ENCODE peak calls at places on chromosome 17, in nine cellular contexts. One of them, this sample, is unnamed.

GRCh38 chr17:27991594-27991993 is 50.9 kb upstream of the NLK start:
- DNase-seq in GM10248: no peak
- DNase-seq in T-helper 1 cell: no peak
- DNase-seq in EL: no peak
- DNase-seq in HuH-7.5: no peak
- DNase-seq in lung: no peak
- DNase-seq in activated CD4-positive, alpha-beta T cell treated with anti-CD3 and anti-CD28 coated beads, Interleukin-2, amount 10 ng/mL, durations not matched to agents 7 days and 5 days: no peak
- DNase-seq in DMS 273 treated with DMSO at 0.1 percent for 48 hours: no peak
- DNase-seq in NCI-H1092 treated with DMSO at 0.1 percent for 48 hours: no peak
- DNase-seq in this sample: no peak

GRCh38 chr17:29061036-29061435 is 18.1 kb downstream of the PIPOX start:
- DNase-seq in T-helper 1 cell: no peak
- DNase-seq in lung: no peak
- DNase-seq in EL: no peak
- DNase-seq in DMS 273 treated with DMSO at 0.1 percent for 48 hours: no peak
- DNase-seq in NCI-H1092 treated with DMSO at 0.1 percent for 48 hours: no peak
- DNase-seq in GM10248: no peak
- DNase-seq in activated CD4-positive, alpha-beta T cell treated with anti-CD3 and anti-CD28 coated beads, Interleukin-2, amount 10 ng/mL, durations not matched to agents 7 days and 5 days: no peak
- DNase-seq in HuH-7.5: no peak
- DNase-seq in this sample: no peak

GRCh38 chr17:39027037-39027436 is 59.8 kb upstream of the FBXO47 start:
- DNase-seq in T-helper 1 cell: no peak
- DNase-seq in GM10248: peak; percentile 33
- DNase-seq in DMS 273 treated with DMSO at 0.1 percent for 48 hours: no peak
- DNase-seq in activated CD4-positive, alpha-beta T cell treated with anti-CD3 and anti-CD28 coated beads, Interleukin-2, amount 10 ng/mL, durations not matched to agents 7 days and 5 days: no peak
- DNase-seq in lung: peak; percentile 49
- DNase-seq in EL: peak; percentile 25
- DNase-seq in NCI-H1092 treated with DMSO at 0.1 percent for 48 hours: peak; percentile 65
- DNase-seq in HuH-7.5: no peak
- DNase-seq in this sample: peak; percentile 45

GRCh38 chr17:57406131-57406980 is 150.0 kb downstream of the MSI2 start:
- DNase-seq in GM10248: no peak
- DNase-seq in NCI-H1092 treated with DMSO at 0.1 percent for 48 hours: no peak
- DNase-seq in HuH-7.5: no peak
- DNase-seq in activated CD4-positive, alpha-beta T cell treated with anti-CD3 and anti-CD28 coated beads, Interleukin-2, amount 10 ng/mL, durations not matched to agents 7 days and 5 days: no peak
- DNase-seq in T-helper 1 cell: no peak
- DNase-seq in EL: no peak
- DNase-seq in DMS 273 treated with DMSO at 0.1 percent for 48 hours: no peak
- DNase-seq in lung: no peak
- DNase-seq in this sample: no peak

GRCh38 chr17:44363613-44364159 is at the start of gene FAM171A2:
- DNase-seq in HuH-7.5: peak; percentile 76
- DNase-seq in NCI-H1092 treated with DMSO at 0.1 percent for 48 hours: peak; percentile 55
- DNase-seq in DMS 273 treated with DMSO at 0.1 percent for 48 hours: no peak
- DNase-seq in activated CD4-positive, alpha-beta T cell treated with anti-CD3 and anti-CD28 coated beads, Interleukin-2, amount 10 ng/mL, durations not matched to agents 7 days and 5 days: peak; percentile 62
- DNase-seq in GM10248: peak; percentile 90
- DNase-seq in EL: peak; percentile 58
- DNase-seq in lung: no peak
- DNase-seq in T-helper 1 cell: peak; percentile 71
- DNase-seq in this sample: no peak

GRCh38 chr17:43327421-43327820 is 71.4 kb upstream of the ARL4D start:
- DNase-seq in EL: peak; percentile 50
- DNase-seq in activated CD4-positive, alpha-beta T cell treated with anti-CD3 and anti-CD28 coated beads, Interleukin-2, amount 10 ng/mL, durations not matched to agents 7 days and 5 days: no peak
- DNase-seq in HuH-7.5: no peak
- DNase-seq in DMS 273 treated with DMSO at 0.1 percent for 48 hours: no peak
- DNase-seq in lung: no peak
- DNase-seq in GM10248: no peak
- DNase-seq in T-helper 1 cell: no peak
- DNase-seq in NCI-H1092 treated with DMSO at 0.1 percent for 48 hours: no peak
- DNase-seq in this sample: no peak

GRCh38 chr17:57989011-57989345 is 924 bp upstream of the VEZF1 start:
- DNase-seq in activated CD4-positive, alpha-beta T cell treated with anti-CD3 and anti-CD28 coated beads, Interleukin-2, amount 10 ng/mL, durations not matched to agents 7 days and 5 days: no peak
- DNase-seq in T-helper 1 cell: no peak
- DNase-seq in HuH-7.5: peak; percentile 35
- DNase-seq in NCI-H1092 treated with DMSO at 0.1 percent for 48 hours: no peak
- DNase-seq in GM10248: no peak
- DNase-seq in DMS 273 treated with DMSO at 0.1 percent for 48 hours: no peak
- DNase-seq in EL: peak; percentile 45
- DNase-seq in lung: no peak
- DNase-seq in this sample: peak; percentile 52

GRCh38 chr17:58402679-58403078 is 14.7 kb downstream of the RNF43 start:
- DNase-seq in HuH-7.5: no peak
- DNase-seq in DMS 273 treated with DMSO at 0.1 percent for 48 hours: no peak
- DNase-seq in GM10248: no peak
- DNase-seq in EL: peak; percentile 73
- DNase-seq in NCI-H1092 treated with DMSO at 0.1 percent for 48 hours: no peak
- DNase-seq in T-helper 1 cell: no peak
- DNase-seq in lung: no peak
- DNase-seq in activated CD4-positive, alpha-beta T cell treated with anti-CD3 and anti-CD28 coated beads, Interleukin-2, amount 10 ng/mL, durations not matched to agents 7 days and 5 days: no peak
- DNase-seq in this sample: no peak

GRCh38 chr17:80964859-80965580 is 26.6 kb upstream of the CHMP6 start:
- DNase-seq in EL: no peak
- DNase-seq in T-helper 1 cell: no peak
- DNase-seq in HuH-7.5: no peak
- DNase-seq in DMS 273 treated with DMSO at 0.1 percent for 48 hours: no peak
- DNase-seq in activated CD4-positive, alpha-beta T cell treated with anti-CD3 and anti-CD28 coated beads, Interleukin-2, amount 10 ng/mL, durations not matched to agents 7 days and 5 days: no peak
- DNase-seq in NCI-H1092 treated with DMSO at 0.1 percent for 48 hours: no peak
- DNase-seq in GM10248: no peak
- DNase-seq in lung: no peak
- DNase-seq in this sample: no peak

GRCh38 chr17:65593870-65594584 is 32.6 kb upstream of the AXIN2 start:
- DNase-seq in HuH-7.5: no peak
- DNase-seq in NCI-H1092 treated with DMSO at 0.1 percent for 48 hours: no peak
- DNase-seq in DMS 273 treated with DMSO at 0.1 percent for 48 hours: no peak
- DNase-seq in activated CD4-positive, alpha-beta T cell treated with anti-CD3 and anti-CD28 coated beads, Interleukin-2, amount 10 ng/mL, durations not matched to agents 7 days and 5 days: no peak
- DNase-seq in EL: peak; percentile 44
- DNase-seq in T-helper 1 cell: no peak
- DNase-seq in lung: no peak
- DNase-seq in GM10248: no peak
- DNase-seq in this sample: no peak

GRCh38 chr17:19456016-19456927 is 45.2 kb downstream of the RNF112 start:
- DNase-seq in EL: no peak
- DNase-seq in lung: no peak
- DNase-seq in activated CD4-positive, alpha-beta T cell treated with anti-CD3 and anti-CD28 coated beads, Interleukin-2, amount 10 ng/mL, durations not matched to agents 7 days and 5 days: no peak
- DNase-seq in NCI-H1092 treated with DMSO at 0.1 percent for 48 hours: no peak
- DNase-seq in T-helper 1 cell: no peak
- DNase-seq in GM10248: no peak
- DNase-seq in DMS 273 treated with DMSO at 0.1 percent for 48 hours: no peak
- DNase-seq in HuH-7.5: no peak
- DNase-seq in this sample: no peak

GRCh38 chr17:75757086-75757681 is 7.8 kb downstream of the GALK1 start:
- DNase-seq in activated CD4-positive, alpha-beta T cell treated with anti-CD3 and anti-CD28 coated beads, Interleukin-2, amount 10 ng/mL, durations not matched to agents 7 days and 5 days: no peak
- DNase-seq in EL: no peak
- DNase-seq in lung: no peak
- DNase-seq in NCI-H1092 treated with DMSO at 0.1 percent for 48 hours: no peak
- DNase-seq in HuH-7.5: no peak
- DNase-seq in DMS 273 treated with DMSO at 0.1 percent for 48 hours: no peak
- DNase-seq in GM10248: no peak
- DNase-seq in T-helper 1 cell: no peak
- DNase-seq in this sample: no peak

GRCh38 chr17:79778504-79779087 is 648 bp downstream of the CBX2 start:
- DNase-seq in activated CD4-positive, alpha-beta T cell treated with anti-CD3 and anti-CD28 coated beads, Interleukin-2, amount 10 ng/mL, durations not matched to agents 7 days and 5 days: no peak
- DNase-seq in T-helper 1 cell: no peak
- DNase-seq in DMS 273 treated with DMSO at 0.1 percent for 48 hours: no peak
- DNase-seq in HuH-7.5: no peak
- DNase-seq in NCI-H1092 treated with DMSO at 0.1 percent for 48 hours: peak; percentile 28
- DNase-seq in GM10248: peak; percentile 41
- DNase-seq in lung: no peak
- DNase-seq in EL: no peak
- DNase-seq in this sample: no peak

GRCh38 chr17:9090641-9091096 is 69.4 kb downstream of the NTN1 start:
- DNase-seq in T-helper 1 cell: no peak
- DNase-seq in NCI-H1092 treated with DMSO at 0.1 percent for 48 hours: no peak
- DNase-seq in DMS 273 treated with DMSO at 0.1 percent for 48 hours: no peak
- DNase-seq in HuH-7.5: no peak
- DNase-seq in activated CD4-positive, alpha-beta T cell treated with anti-CD3 and anti-CD28 coated beads, Interleukin-2, amount 10 ng/mL, durations not matched to agents 7 days and 5 days: no peak
- DNase-seq in GM10248: no peak
- DNase-seq in lung: no peak
- DNase-seq in EL: no peak
- DNase-seq in this sample: no peak

GRCh38 chr17:62653831-62654829 is 26.7 kb downstream of the MRC2 start:
- DNase-seq in NCI-H1092 treated with DMSO at 0.1 percent for 48 hours: no peak
- DNase-seq in T-helper 1 cell: no peak
- DNase-seq in DMS 273 treated with DMSO at 0.1 percent for 48 hours: no peak
- DNase-seq in activated CD4-positive, alpha-beta T cell treated with anti-CD3 and anti-CD28 coated beads, Interleukin-2, amount 10 ng/mL, durations not matched to agents 7 days and 5 days: no peak
- DNase-seq in HuH-7.5: no peak
- DNase-seq in EL: peak; percentile 60
- DNase-seq in lung: peak; percentile 56
- DNase-seq in GM10248: no peak
- DNase-seq in this sample: peak; percentile 37

GRCh38 chr17:54493691-54494090 is 407.0 kb upstream of the TOM1L1 start:
- DNase-seq in NCI-H1092 treated with DMSO at 0.1 percent for 48 hours: no peak
- DNase-seq in lung: no peak
- DNase-seq in T-helper 1 cell: no peak
- DNase-seq in HuH-7.5: no peak
- DNase-seq in DMS 273 treated with DMSO at 0.1 percent for 48 hours: no peak
- DNase-seq in activated CD4-positive, alpha-beta T cell treated with anti-CD3 and anti-CD28 coated beads, Interleukin-2, amount 10 ng/mL, durations not matched to agents 7 days and 5 days: no peak
- DNase-seq in GM10248: no peak
- DNase-seq in EL: no peak
- DNase-seq in this sample: no peak

GRCh38 chr17:47810901-47811635 is 10.5 kb downstream of the OSBPL7 start:
- DNase-seq in T-helper 1 cell: no peak
- DNase-seq in GM10248: no peak
- DNase-seq in NCI-H1092 treated with DMSO at 0.1 percent for 48 hours: no peak
- DNase-seq in EL: no peak
- DNase-seq in activated CD4-positive, alpha-beta T cell treated with anti-CD3 and anti-CD28 coated beads, Interleukin-2, amount 10 ng/mL, durations not matched to agents 7 days and 5 days: no peak
- DNase-seq in lung: no peak
- DNase-seq in DMS 273 treated with DMSO at 0.1 percent for 48 hours: no peak
- DNase-seq in HuH-7.5: no peak
- DNase-seq in this sample: no peak

GRCh38 chr17:866568-867087 is 84.5 kb downstream of the MRM3 start:
- DNase-seq in HuH-7.5: no peak
- DNase-seq in GM10248: no peak
- DNase-seq in NCI-H1092 treated with DMSO at 0.1 percent for 48 hours: no peak
- DNase-seq in EL: no peak
- DNase-seq in T-helper 1 cell: no peak
- DNase-seq in activated CD4-positive, alpha-beta T cell treated with anti-CD3 and anti-CD28 coated beads, Interleukin-2, amount 10 ng/mL, durations not matched to agents 7 days and 5 days: no peak
- DNase-seq in lung: no peak
- DNase-seq in DMS 273 treated with DMSO at 0.1 percent for 48 hours: no peak
- DNase-seq in this sample: no peak

GRCh38 chr17:67043283-67043682 is 1.1 kb upstream of the CACNG1 start:
- DNase-seq in lung: no peak
- DNase-seq in GM10248: no peak
- DNase-seq in HuH-7.5: no peak
- DNase-seq in NCI-H1092 treated with DMSO at 0.1 percent for 48 hours: no peak
- DNase-seq in T-helper 1 cell: no peak
- DNase-seq in DMS 273 treated with DMSO at 0.1 percent for 48 hours: no peak
- DNase-seq in activated CD4-positive, alpha-beta T cell treated with anti-CD3 and anti-CD28 coated beads, Interleukin-2, amount 10 ng/mL, durations not matched to agents 7 days and 5 days: no peak
- DNase-seq in EL: no peak
- DNase-seq in this sample: no peak

GRCh38 chr17:67637901-67638641 is 79.7 kb upstream of the NOL11 start:
- DNase-seq in lung: peak; percentile 79
- DNase-seq in GM10248: no peak
- DNase-seq in activated CD4-positive, alpha-beta T cell treated with anti-CD3 and anti-CD28 coated beads, Interleukin-2, amount 10 ng/mL, durations not matched to agents 7 days and 5 days: no peak
- DNase-seq in T-helper 1 cell: no peak
- DNase-seq in HuH-7.5: peak; percentile 36
- DNase-seq in EL: no peak
- DNase-seq in NCI-H1092 treated with DMSO at 0.1 percent for 48 hours: no peak
- DNase-seq in DMS 273 treated with DMSO at 0.1 percent for 48 hours: no peak
- DNase-seq in this sample: peak; percentile 91

GRCh38 chr17:39769974-39770587 is 32.3 kb downstream of the GRB7 start:
- DNase-seq in lung: no peak
- DNase-seq in T-helper 1 cell: peak; percentile 37
- DNase-seq in NCI-H1092 treated with DMSO at 0.1 percent for 48 hours: no peak
- DNase-seq in EL: peak; percentile 56
- DNase-seq in HuH-7.5: no peak
- DNase-seq in DMS 273 treated with DMSO at 0.1 percent for 48 hours: peak; percentile 56
- DNase-seq in activated CD4-positive, alpha-beta T cell treated with anti-CD3 and anti-CD28 coated beads, Interleukin-2, amount 10 ng/mL, durations not matched to agents 7 days and 5 days: peak; percentile 64
- DNase-seq in GM10248: peak; percentile 52
- DNase-seq in this sample: no peak

GRCh38 chr17:81481011-81481799 is 31.4 kb downstream of the ACTG1 start:
- DNase-seq in T-helper 1 cell: peak; percentile 67
- DNase-seq in DMS 273 treated with DMSO at 0.1 percent for 48 hours: no peak
- DNase-seq in NCI-H1092 treated with DMSO at 0.1 percent for 48 hours: peak; percentile 87
- DNase-seq in lung: no peak
- DNase-seq in HuH-7.5: peak; percentile 95
- DNase-seq in GM10248: no peak
- DNase-seq in EL: peak; percentile 45
- DNase-seq in activated CD4-positive, alpha-beta T cell treated with anti-CD3 and anti-CD28 coated beads, Interleukin-2, amount 10 ng/mL, durations not matched to agents 7 days and 5 days: peak; percentile 67
- DNase-seq in this sample: peak; percentile 73

GRCh38 chr17:75183999-75184884 is 1.5 kb upstream of the SUMO2 start:
- DNase-seq in DMS 273 treated with DMSO at 0.1 percent for 48 hours: no peak
- DNase-seq in activated CD4-positive, alpha-beta T cell treated with anti-CD3 and anti-CD28 coated beads, Interleukin-2, amount 10 ng/mL, durations not matched to agents 7 days and 5 days: no peak
- DNase-seq in EL: no peak
- DNase-seq in HuH-7.5: no peak
- DNase-seq in GM10248: no peak
- DNase-seq in T-helper 1 cell: no peak
- DNase-seq in NCI-H1092 treated with DMSO at 0.1 percent for 48 hours: no peak
- DNase-seq in lung: no peak
- DNase-seq in this sample: no peak

GRCh38 chr17:81429353-81429774 is 34.1 kb downstream of the BAHCC1 start:
- DNase-seq in lung: peak; percentile 78
- DNase-seq in EL: peak; percentile 78
- DNase-seq in DMS 273 treated with DMSO at 0.1 percent for 48 hours: peak; percentile 55
- DNase-seq in HuH-7.5: no peak
- DNase-seq in GM10248: no peak
- DNase-seq in activated CD4-positive, alpha-beta T cell treated with anti-CD3 and anti-CD28 coated beads, Interleukin-2, amount 10 ng/mL, durations not matched to agents 7 days and 5 days: no peak
- DNase-seq in T-helper 1 cell: no peak
- DNase-seq in NCI-H1092 treated with DMSO at 0.1 percent for 48 hours: peak; percentile 94
- DNase-seq in this sample: peak; percentile 89

GRCh38 chr17:82096709-82097186 is 1.3 kb downstream of the FASN start:
- DNase-seq in NCI-H1092 treated with DMSO at 0.1 percent for 48 hours: no peak
- DNase-seq in T-helper 1 cell: no peak
- DNase-seq in GM10248: no peak
- DNase-seq in HuH-7.5: peak; percentile 33
- DNase-seq in activated CD4-positive, alpha-beta T cell treated with anti-CD3 and anti-CD28 coated beads, Interleukin-2, amount 10 ng/mL, durations not matched to agents 7 days and 5 days: no peak
- DNase-seq in DMS 273 treated with DMSO at 0.1 percent for 48 hours: no peak
- DNase-seq in EL: no peak
- DNase-seq in lung: no peak
- DNase-seq in this sample: no peak

GRCh38 chr17:68196394-68197090 is 51.3 kb upstream of the AMZ2 start:
- DNase-seq in lung: no peak
- DNase-seq in HuH-7.5: no peak
- DNase-seq in T-helper 1 cell: no peak
- DNase-seq in activated CD4-positive, alpha-beta T cell treated with anti-CD3 and anti-CD28 coated beads, Interleukin-2, amount 10 ng/mL, durations not matched to agents 7 days and 5 days: no peak
- DNase-seq in NCI-H1092 treated with DMSO at 0.1 percent for 48 hours: no peak
- DNase-seq in DMS 273 treated with DMSO at 0.1 percent for 48 hours: no peak
- DNase-seq in EL: no peak
- DNase-seq in GM10248: no peak
- DNase-seq in this sample: no peak

GRCh38 chr17:27995554-27995953 is 46.9 kb upstream of the NLK start:
- DNase-seq in GM10248: no peak
- DNase-seq in HuH-7.5: no peak
- DNase-seq in NCI-H1092 treated with DMSO at 0.1 percent for 48 hours: no peak
- DNase-seq in activated CD4-positive, alpha-beta T cell treated with anti-CD3 and anti-CD28 coated beads, Interleukin-2, amount 10 ng/mL, durations not matched to agents 7 days and 5 days: no peak
- DNase-seq in lung: no peak
- DNase-seq in EL: no peak
- DNase-seq in T-helper 1 cell: no peak
- DNase-seq in DMS 273 treated with DMSO at 0.1 percent for 48 hours: no peak
- DNase-seq in this sample: no peak